ENCODE peak calls at places on chromosomes 1 and 21, in nine cellular contexts. P is tibial artery, A is cardiac muscle cell, S is ascending aorta, G is HFFc6, M is PC-3, Z is nephron progenitor cell, X is upper lobe of left lung, K is AG10803. D is an unnamed sample.

GRCh38 chr1:162131405-162132321 is 62.2 kb downstream of the NOS1AP start:
- DNase-seq in P (no peak), A (no peak), S (no peak), G (no peak), M (no peak), Z (no peak), X (no peak), K (no peak), D (no peak)

GRCh38 chr1:205258313-205259176 is 30.8 kb downstream of the TMCC2 start:
- DNase-seq in P (no peak), A (no peak), S (no peak), G (peak; percentile 31), M (peak; percentile 34), Z (no peak), X (no peak), K (peak; percentile 35), D (no peak)

GRCh38 chr21:25638634-25639166 is 358 bp upstream of the JAM2 start:
- DNase-seq in P (no peak), A (no peak), S (no peak), G (no peak), M (no peak), Z (no peak), X (no peak), K (peak; percentile 27), D (no peak)

GRCh38 chr1:158155673-158156072 is 25.0 kb upstream of the CD1D start:
- DNase-seq in P (no peak), A (no peak), S (no peak), G (no peak), M (no peak), Z (no peak), X (no peak), K (no peak), D (no peak)

GRCh38 chr21:9753943-9754342 is 767.4 kb upstream of the TPTE start:
- DNase-seq in P (no peak), A (no peak), S (no peak), G (no peak), M (no peak), Z (no peak), X (no peak), K (no peak), D (no peak)

GRCh38 chr1:100206301-100206700 is 28.2 kb upstream of the LRRC39 start:
- DNase-seq in P (no peak), A (no peak), S (no peak), G (no peak), M (no peak), Z (no peak), X (no peak), K (no peak), D (no peak)

GRCh38 chr1:230031131-230031530 is 35.9 kb upstream of the GALNT2 start:
- DNase-seq in P (no peak), A (no peak), S (no peak), G (peak; percentile 1), M (peak; percentile 86), Z (no peak), X (no peak), K (no peak), D (no peak)

GRCh38 chr1:82226198-82226505 is 425.4 kb downstream of the ADGRL2 start:
- DNase-seq in P (no peak), A (no peak), S (no peak), G (no peak), M (no peak), Z (no peak), X (no peak), K (no peak), D (no peak)

GRCh38 chr1:17565551-17565971 is 26.1 kb downstream of the ARHGEF10L start:
- DNase-seq in P (no peak), A (peak; percentile 22), S (no peak), G (no peak), M (no peak), Z (no peak), X (no peak), K (no peak), D (no peak)

GRCh38 chr1:165288301-165289120 is 68.0 kb downstream of the LMX1A start:
- DNase-seq in P (no peak), A (no peak), S (no peak), G (no peak), M (peak; percentile 79), Z (peak; percentile 38), X (no peak), K (peak; percentile 2), D (no peak)

GRCh38 chr1:155171836-155172731 is 1.0 kb downstream of the KRTCAP2 start:
- DNase-seq in P (peak; percentile 12), A (no peak), S (no peak), G (no peak), M (no peak), Z (no peak), X (no peak), K (no peak), D (no peak)

GRCh38 chr1:91559046-91559750 is 58.5 kb downstream of the CDC7 start:
- DNase-seq in P (no peak), A (no peak), S (no peak), G (no peak), M (no peak), Z (no peak), X (no peak), K (no peak), D (no peak)

GRCh38 chr1:153583976-153584375 is 18.3 kb upstream of the S100A2 start:
- DNase-seq in P (peak; percentile 2), A (no peak), S (no peak), G (no peak), M (no peak), Z (no peak), X (no peak), K (no peak), D (no peak)

GRCh38 chr1:40951943-40952743 is 27.4 kb upstream of the CTPS1 start:
- DNase-seq in P (peak; percentile 80), A (peak; percentile 78), S (no peak), G (peak; percentile 32), M (peak; percentile 87), Z (peak; percentile 81), X (peak; percentile 83), K (no peak), D (peak; percentile 47)

GRCh38 chr1:25744140-25744581 is 55.8 kb upstream of the SELENON start:
- DNase-seq in P (peak; percentile 93), A (peak; percentile 62), S (peak; percentile 25), G (peak; percentile 27), M (peak; percentile 60), Z (peak; percentile 38), X (peak; percentile 84), K (peak; percentile 71), D (no peak)

DNA sequence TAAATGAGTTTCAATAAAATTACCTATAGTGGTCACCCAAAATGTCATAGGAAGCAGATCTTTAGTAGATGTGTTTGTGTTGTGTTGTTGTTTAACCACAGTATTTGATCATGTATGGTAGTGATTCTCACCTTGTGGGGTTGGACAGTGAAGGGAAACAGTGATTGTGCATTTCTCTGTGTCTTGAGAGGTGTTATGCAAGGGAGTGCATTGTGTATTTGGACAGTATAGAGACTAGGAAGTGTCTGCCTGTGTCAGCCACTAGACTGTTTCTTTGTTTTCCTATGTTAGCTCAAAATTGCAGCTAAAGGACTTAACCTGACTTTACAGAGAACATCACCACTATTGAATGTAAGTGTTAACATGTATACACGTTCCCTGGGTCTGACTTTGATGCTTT is 6.0 kb downstream of the RGS2 start:
- DNase-seq in P (no peak), A (no peak), S (no peak), G (no peak), M (no peak), Z (no peak), X (no peak), K (no peak), D (no peak)
- TF ChIP-seq CTCF in P (no peak), A (no peak), S (no peak), G (no peak), M (no peak), Z (no peak), X (no peak), K (no peak), D (no peak)

GRCh38 chr1:185656663-185657062 is 77.5 kb upstream of the HMCN1 start:
- DNase-seq in P (no peak), A (no peak), S (no peak), G (no peak), M (no peak), Z (no peak), X (no peak), K (no peak), D (no peak)
- TF ChIP-seq CTCF in P (no peak), A (no peak), S (no peak), G (no peak), M (no peak), Z (no peak), X (no peak), K (no peak), D (no peak)

GRCh38 chr1:9010781-9011323 is 15.4 kb downstream of the SLC2A7 start:
- DNase-seq in P (peak; percentile 78), A (no peak), S (peak; percentile 26), G (no peak), M (no peak), Z (no peak), X (peak; percentile 65), K (no peak), D (no peak)

GRCh38 chr1:9008236-9008635 is 18.0 kb downstream of the SLC2A7 start:
- DNase-seq in P (no peak), A (no peak), S (no peak), G (no peak), M (no peak), Z (no peak), X (no peak), K (no peak), D (no peak)

GRCh38 chr1:9006956-9007615 is 19.1 kb downstream of the SLC2A7 start:
- DNase-seq in P (no peak), A (no peak), S (no peak), G (no peak), M (no peak), Z (no peak), X (no peak), K (no peak), D (no peak)

GRCh38 chr1:9013824-9014223 is 12.4 kb downstream of the SLC2A7 start:
- DNase-seq in P (no peak), A (no peak), S (no peak), G (no peak), M (no peak), Z (no peak), X (no peak), K (no peak), D (no peak)

GRCh38 chr1:9009438-9010366 is 16.5 kb downstream of the SLC2A7 start:
- DNase-seq in P (no peak), A (peak; percentile 55), S (no peak), G (no peak), M (peak; percentile 33), Z (peak; percentile 60), X (peak; percentile 36), K (peak; percentile 12), D (no peak)
- TF ChIP-seq CTCF in P (peak; percentile 15), A (peak; percentile 70), S (peak; percentile 22), G (peak; percentile 79), M (peak; percentile 69), Z (peak; percentile 62), X (peak; percentile 53), K (peak; percentile 46), D (no peak)

DNA sequence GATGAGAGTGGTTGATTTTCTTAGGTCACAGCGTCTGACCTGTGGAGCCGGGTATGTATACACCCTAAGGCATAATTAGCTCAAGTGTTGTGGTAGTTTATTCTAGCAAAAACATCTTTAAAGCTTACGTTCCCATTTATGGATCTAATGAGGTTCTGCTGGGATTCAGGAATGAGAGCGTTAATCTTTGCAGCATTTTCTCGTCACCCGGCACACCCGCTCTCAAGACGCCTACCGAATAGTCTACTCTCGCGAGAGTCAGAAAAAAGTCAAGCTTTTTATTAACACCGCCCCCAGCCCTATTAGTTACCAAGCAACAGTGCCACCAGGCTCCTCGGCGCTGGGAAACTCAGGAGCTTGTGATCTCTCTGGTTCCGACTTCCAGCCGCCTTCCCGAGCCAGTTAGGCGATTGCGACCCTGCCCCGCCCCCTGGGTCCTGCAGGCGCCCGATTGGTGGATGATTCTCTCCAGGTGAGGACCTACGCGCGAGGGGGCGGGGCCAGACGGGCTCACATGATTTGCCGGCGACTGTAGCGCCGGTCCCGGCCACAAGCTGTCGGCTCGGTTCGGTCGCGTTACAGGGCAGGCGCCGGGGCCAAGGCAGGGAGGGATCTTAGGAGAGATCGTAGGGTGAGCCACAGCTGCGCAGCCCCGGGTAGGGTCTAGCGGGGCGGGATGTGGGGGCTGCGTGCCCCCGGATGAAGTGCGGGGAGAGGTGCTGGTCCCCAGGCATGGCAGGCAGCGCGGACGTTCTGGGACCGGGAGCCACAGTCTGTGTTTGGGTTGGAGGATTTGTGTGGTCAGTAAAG is at the start of gene PFKFB2:
- DNase-seq in P (peak; percentile 99), A (peak; percentile 100), S (peak; percentile 97), G (peak; percentile 94), M (peak; percentile 100), Z (peak; percentile 99), X (peak; percentile 99), K (peak; percentile 88), D (peak; percentile 94)
- TF ChIP-seq CTCF in P (no peak), A (no peak), S (peak; percentile 36), G (peak; percentile 20), M (peak; percentile 35), Z (no peak), X (peak; percentile 79), K (no peak), D (no peak)